ENCODE peak calls at places on chromosomes 1 and 21, in seven cellular contexts. D, Y, B, P, C, R and W are unnamed samples.

GRCh38 chr1:38053416-38054091 is 7.0 kb upstream of the POU3F1 start:
- DNase-seq in D (no peak), Y (no peak), B (no peak), P (no peak), C (no peak), R (no peak), W (no peak)

GRCh38 chr1:160406131-160406968 is 6.0 kb downstream of the VANGL2 start:
- DNase-seq in D (no peak), Y (no peak), B (no peak), P (no peak), C (no peak), R (no peak), W (peak; percentile 39)

GRCh38 chr21:27143476-27143875 is 176.6 kb upstream of the ADAMTS5 start:
- DNase-seq in D (no peak), Y (no peak), B (no peak), P (no peak), C (no peak), R (no peak), W (no peak)

GRCh38 chr1:110674337-110675059 is at the start of gene KCNA3:
- DNase-seq in D (peak; percentile 45), Y (no peak), B (no peak), P (peak; percentile 89), C (peak; percentile 36), R (no peak), W (no peak)

GRCh38 chr1:241240084-241240483 is 116.9 kb downstream of the RGS7 start:
- DNase-seq in D (no peak), Y (no peak), B (no peak), P (no peak), C (no peak), R (no peak), W (no peak)

GRCh38 chr1:83123019-83123418 is 875.9 kb downstream of the TTLL7 start:
- DNase-seq in D (no peak), Y (no peak), B (no peak), P (no peak), C (no peak), R (no peak), W (no peak)

GRCh38 chr1:209659909-209660308 is 7.7 kb upstream of the LAMB3 start:
- DNase-seq in D (no peak), Y (no peak), B (no peak), P (no peak), C (no peak), R (no peak), W (no peak)

GRCh38 chr1:32351859-32352745 is 10.2 kb downstream of the FAM229A start:
- DNase-seq in D (no peak), Y (peak; percentile 40), B (no peak), P (peak; percentile 70), C (no peak), R (no peak), W (peak; percentile 54)

GRCh38 chr1:40944326-40944725 is 35.2 kb upstream of the CTPS1 start:
- DNase-seq in D (no peak), Y (peak; percentile 63), B (no peak), P (no peak), C (no peak), R (no peak), W (no peak)

GRCh38 chr1:238833919-238834318 is 552.4 kb upstream of the CHRM3 start:
- DNase-seq in D (no peak), Y (no peak), B (no peak), P (no peak), C (no peak), R (no peak), W (no peak)

GRCh38 chr1:95650631-95651030 is 416.6 kb downstream of the RWDD3 start:
- DNase-seq in D (no peak), Y (no peak), B (no peak), P (no peak), C (no peak), R (no peak), W (peak; percentile 2)

GRCh38 chr1:235074335-235075120 is 54.1 kb downstream of the TOMM20 start:
- DNase-seq in D (no peak), Y (peak; percentile 75), B (no peak), P (peak; percentile 41), C (no peak), R (no peak), W (no peak)

GRCh38 chr1:234186037-234186688 is 187.1 kb upstream of the COA6 start:
- DNase-seq in D (no peak), Y (peak; percentile 6), B (no peak), P (no peak), C (no peak), R (no peak), W (no peak)

GRCh38 chr1:175174702-175175102 is 17.9 kb downstream of the KIAA0040 start:
- DNase-seq in D (no peak), Y (no peak), B (no peak), P (no peak), C (no peak), R (no peak), W (no peak)

DNA sequence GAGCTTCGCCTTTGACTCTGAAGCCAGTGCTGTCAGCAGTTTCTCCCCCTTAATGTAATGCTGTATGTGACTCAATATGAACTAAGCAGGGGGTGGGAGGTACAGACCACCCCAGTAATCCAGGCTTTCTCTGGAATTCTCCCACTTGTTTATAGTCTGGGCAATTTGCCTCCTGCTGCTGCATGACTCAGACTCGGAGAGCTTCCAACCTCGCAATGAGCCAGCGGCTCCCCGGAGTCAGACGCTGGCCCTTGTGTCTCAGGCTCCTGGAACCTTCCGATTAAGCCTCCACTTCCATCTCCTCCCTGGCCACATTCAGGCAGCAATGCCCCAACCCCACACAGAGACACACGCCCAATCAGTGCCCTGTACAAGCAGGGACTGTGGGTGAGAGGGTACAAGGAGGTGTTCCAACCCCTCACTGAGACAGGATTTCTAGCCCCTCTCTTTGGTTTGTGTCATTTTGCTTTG is 471.7 kb upstream of the VAMP3 start:
- DNase-seq in D (no peak), Y (no peak), B (no peak), P (no peak), C (no peak), R (no peak), W (peak; percentile 46)
- TF ChIP-seq TAF1 in D (no peak), Y (no peak), B (no peak), P (peak; percentile 25), C (no peak), R (no peak), W (no peak)

GRCh38 chr1:167881786-167882185 is 32.1 kb downstream of the ADCY10 start:
- DNase-seq in D (no peak), Y (peak; percentile 10), B (no peak), P (no peak), C (no peak), R (no peak), W (no peak)
- TF ChIP-seq TAF1 in D (no peak), Y (no peak), B (no peak), P (no peak), C (no peak), R (no peak), W (no peak)

DNA sequence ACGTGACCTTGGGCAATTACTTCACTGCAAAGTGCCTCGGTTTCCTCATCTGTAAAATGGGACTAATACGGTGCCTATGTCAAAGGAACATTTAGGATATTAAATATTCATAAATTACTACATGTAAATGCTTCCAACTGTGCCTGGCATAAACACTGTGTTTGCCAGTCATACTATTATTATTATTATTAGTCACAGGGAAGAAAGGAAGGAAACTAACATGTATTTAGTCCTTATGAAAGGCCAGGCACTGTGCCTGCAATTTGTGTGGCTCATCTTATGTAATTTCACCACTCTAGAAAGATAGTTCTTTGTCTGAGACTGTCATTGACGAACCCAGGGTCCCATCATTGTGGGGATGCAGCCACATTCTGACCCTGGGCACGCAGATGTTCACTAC is 45.0 kb downstream of the EPHB2 start:
- DNase-seq in D (no peak), Y (no peak), B (no peak), P (no peak), C (no peak), R (no peak), W (no peak)
- TF ChIP-seq TAF1 in D (no peak), Y (no peak), B (no peak), P (no peak), C (no peak), R (no peak), W (no peak)

GRCh38 chr1:59570524-59570923 is 244.2 kb upstream of the HOOK1 start:
- DNase-seq in D (no peak), Y (peak; percentile 18), B (no peak), P (no peak), C (no peak), R (no peak), W (no peak)
- TF ChIP-seq TAF1 in D (no peak), Y (no peak), B (no peak), P (no peak), C (no peak), R (no peak), W (no peak)

GRCh38 chr1:4561213-4561612 is 93.2 kb upstream of the AJAP1 start:
- DNase-seq in D (no peak), Y (no peak), B (no peak), P (no peak), C (no peak), R (no peak), W (no peak)
- TF ChIP-seq TAF1 in D (no peak), Y (no peak), B (no peak), P (no peak), C (no peak), R (no peak), W (no peak)

GRCh38 chr1:27366411-27367159 is at the start of gene MAP3K6:
- DNase-seq in D (peak; percentile 59), Y (no peak), B (peak; percentile 90), P (peak; percentile 90), C (no peak), R (no peak), W (no peak)

GRCh38 chr1:27365372-27366112 is 1.2 kb downstream of the MAP3K6 start:
- DNase-seq in D (peak; percentile 92), Y (peak; percentile 68), B (peak; percentile 93), P (peak; percentile 97), C (peak; percentile 90), R (no peak), W (peak; percentile 86)

GRCh38 chr1:27364696-27365371 is 1.9 kb downstream of the MAP3K6 start:
- DNase-seq in D (no peak), Y (no peak), B (no peak), P (no peak), C (no peak), R (no peak), W (no peak)

GRCh38 chr1:27367160-27367650 is 444 bp upstream of the MAP3K6 start:
- DNase-seq in D (no peak), Y (no peak), B (no peak), P (no peak), C (no peak), R (no peak), W (no peak)

GRCh38 chr1:27366113-27366410 is 699 bp downstream of the MAP3K6 start:
- DNase-seq in D (peak; percentile 66), Y (peak; percentile 52), B (peak; percentile 89), P (peak; percentile 92), C (peak; percentile 72), R (no peak), W (peak; percentile 91)
- TF ChIP-seq TAF1 in D (no peak), Y (no peak), B (peak; percentile 49), P (no peak), C (no peak), R (no peak), W (no peak)